ENCODE peak calls at places on chromosomes 7 and 10, in seven cellular contexts. One of them, this sample, is unnamed.

GRCh38 chr10:22693371-22693784 is 21.0 kb downstream of the PIP4K2A start:
- DNase-seq in psoas muscle: no peak
- DNase-seq in suprapubic skin: no peak
- DNase-seq in left lung: no peak
- DNase-seq in upper lobe of left lung: no peak
- DNase-seq in OCI-LY7: no peak
- DNase-seq in CD8-positive, alpha-beta T cell: no peak
- DNase-seq in this sample: no peak

GRCh38 chr10:74750848-74751274 is 75.5 kb upstream of the KAT6B start:
- DNase-seq in left lung: no peak
- DNase-seq in upper lobe of left lung: no peak
- DNase-seq in OCI-LY7: no peak
- DNase-seq in psoas muscle: no peak
- DNase-seq in suprapubic skin: no peak
- DNase-seq in CD8-positive, alpha-beta T cell: peak; percentile 74
- DNase-seq in this sample: no peak

GRCh38 chr10:73344267-73344666 is 14.4 kb downstream of the CFAP70 start:
- DNase-seq in left lung: no peak
- DNase-seq in psoas muscle: no peak
- DNase-seq in OCI-LY7: no peak
- DNase-seq in CD8-positive, alpha-beta T cell: no peak
- DNase-seq in upper lobe of left lung: no peak
- DNase-seq in suprapubic skin: no peak
- DNase-seq in this sample: no peak

GRCh38 chr10:71294091-71294561 is 24.9 kb upstream of the SLC29A3 start:
- DNase-seq in OCI-LY7: no peak
- DNase-seq in left lung: no peak
- DNase-seq in suprapubic skin: no peak
- DNase-seq in psoas muscle: no peak
- DNase-seq in CD8-positive, alpha-beta T cell: no peak
- DNase-seq in upper lobe of left lung: no peak
- DNase-seq in this sample: no peak

GRCh38 chr10:20489961-20490360 is 407.1 kb downstream of the NEBL start:
- DNase-seq in OCI-LY7: no peak
- DNase-seq in upper lobe of left lung: no peak
- DNase-seq in left lung: no peak
- DNase-seq in suprapubic skin: no peak
- DNase-seq in CD8-positive, alpha-beta T cell: no peak
- DNase-seq in psoas muscle: no peak
- DNase-seq in this sample: no peak

GRCh38 chr7:69896100-69896499 is 297.8 kb downstream of the AUTS2 start:
- DNase-seq in psoas muscle: no peak
- DNase-seq in suprapubic skin: no peak
- DNase-seq in left lung: no peak
- DNase-seq in OCI-LY7: no peak
- DNase-seq in CD8-positive, alpha-beta T cell: no peak
- DNase-seq in upper lobe of left lung: no peak
- DNase-seq in this sample: no peak

GRCh38 chr10:10910634-10911033 is 107.0 kb upstream of the CELF2 start:
- DNase-seq in CD8-positive, alpha-beta T cell: no peak
- DNase-seq in OCI-LY7: no peak
- DNase-seq in psoas muscle: no peak
- DNase-seq in suprapubic skin: no peak
- DNase-seq in upper lobe of left lung: no peak
- DNase-seq in left lung: no peak
- DNase-seq in this sample: no peak

GRCh38 chr7:117186218-117186617 is 136.6 kb downstream of the WNT2 start:
- DNase-seq in psoas muscle: no peak
- DNase-seq in suprapubic skin: no peak
- DNase-seq in upper lobe of left lung: no peak
- DNase-seq in OCI-LY7: no peak
- DNase-seq in left lung: no peak
- DNase-seq in CD8-positive, alpha-beta T cell: no peak
- DNase-seq in this sample: no peak

GRCh38 chr7:132202541-132202940 is 373.7 kb downstream of the PLXNA4 start:
- DNase-seq in left lung: no peak
- DNase-seq in psoas muscle: no peak
- DNase-seq in upper lobe of left lung: peak; percentile 62
- DNase-seq in suprapubic skin: no peak
- DNase-seq in CD8-positive, alpha-beta T cell: no peak
- DNase-seq in OCI-LY7: no peak
- DNase-seq in this sample: no peak

GRCh38 chr10:116733566-116733965 is 8.8 kb downstream of the HSPA12A start:
- DNase-seq in left lung: no peak
- DNase-seq in OCI-LY7: no peak
- DNase-seq in suprapubic skin: no peak
- DNase-seq in CD8-positive, alpha-beta T cell: no peak
- DNase-seq in psoas muscle: no peak
- DNase-seq in upper lobe of left lung: no peak
- DNase-seq in this sample: no peak

GRCh38 chr7:73526892-73527821 is 5.1 kb upstream of the BAZ1B start:
- DNase-seq in left lung: no peak
- DNase-seq in suprapubic skin: no peak
- DNase-seq in upper lobe of left lung: no peak
- DNase-seq in psoas muscle: no peak
- DNase-seq in OCI-LY7: peak; percentile 88
- DNase-seq in CD8-positive, alpha-beta T cell: no peak
- DNase-seq in this sample: no peak

GRCh38 chr10:77667426-77668324 is 30.1 kb upstream of the KCNMA1 start:
- DNase-seq in upper lobe of left lung: no peak
- DNase-seq in CD8-positive, alpha-beta T cell: no peak
- DNase-seq in left lung: no peak
- DNase-seq in OCI-LY7: no peak
- DNase-seq in suprapubic skin: no peak
- DNase-seq in psoas muscle: no peak
- DNase-seq in this sample: no peak

GRCh38 chr7:84746347-84746746 is 440.5 kb downstream of the SEMA3D start:
- DNase-seq in OCI-LY7: no peak
- DNase-seq in psoas muscle: no peak
- DNase-seq in suprapubic skin: no peak
- DNase-seq in left lung: no peak
- DNase-seq in CD8-positive, alpha-beta T cell: no peak
- DNase-seq in upper lobe of left lung: no peak
- DNase-seq in this sample: no peak

GRCh38 chr10:9015005-9015404 is 960.5 kb downstream of the GATA3 start:
- DNase-seq in OCI-LY7: no peak
- DNase-seq in psoas muscle: no peak
- DNase-seq in left lung: no peak
- DNase-seq in upper lobe of left lung: no peak
- DNase-seq in CD8-positive, alpha-beta T cell: no peak
- DNase-seq in suprapubic skin: no peak
- DNase-seq in this sample: no peak

GRCh38 chr7:437293-438280 is 82.1 kb downstream of the PDGFA start:
- DNase-seq in OCI-LY7: no peak
- DNase-seq in left lung: no peak
- DNase-seq in psoas muscle: no peak
- DNase-seq in upper lobe of left lung: peak; percentile 74
- DNase-seq in CD8-positive, alpha-beta T cell: no peak
- DNase-seq in suprapubic skin: no peak
- DNase-seq in this sample: no peak

GRCh38 chr7:151459726-151460473 is 20.0 kb upstream of the CRYGN start:
- DNase-seq in upper lobe of left lung: peak; percentile 86
- DNase-seq in suprapubic skin: peak; percentile 94
- DNase-seq in CD8-positive, alpha-beta T cell: no peak
- DNase-seq in psoas muscle: peak; percentile 84
- DNase-seq in OCI-LY7: no peak
- DNase-seq in left lung: peak; percentile 59
- DNase-seq in this sample: peak; percentile 98

GRCh38 chr7:48389977-48390376 is 218.7 kb downstream of the ABCA13 start:
- DNase-seq in suprapubic skin: no peak
- DNase-seq in psoas muscle: no peak
- DNase-seq in upper lobe of left lung: no peak
- DNase-seq in OCI-LY7: no peak
- DNase-seq in left lung: no peak
- DNase-seq in CD8-positive, alpha-beta T cell: no peak
- DNase-seq in this sample: no peak

GRCh38 chr7:91240546-91240945 is 23.7 kb upstream of the FZD1 start:
- DNase-seq in upper lobe of left lung: no peak
- DNase-seq in psoas muscle: no peak
- DNase-seq in CD8-positive, alpha-beta T cell: no peak
- DNase-seq in OCI-LY7: no peak
- DNase-seq in suprapubic skin: no peak
- DNase-seq in left lung: no peak
- DNase-seq in this sample: no peak

GRCh38 chr7:22559829-22560489 is 60.0 kb upstream of the STEAP1B start:
- DNase-seq in suprapubic skin: no peak
- DNase-seq in upper lobe of left lung: no peak
- DNase-seq in CD8-positive, alpha-beta T cell: peak; percentile 57
- DNase-seq in OCI-LY7: peak; percentile 84
- DNase-seq in psoas muscle: peak; percentile 58
- DNase-seq in left lung: peak; percentile 65
- DNase-seq in this sample: peak; percentile 84

DNA sequence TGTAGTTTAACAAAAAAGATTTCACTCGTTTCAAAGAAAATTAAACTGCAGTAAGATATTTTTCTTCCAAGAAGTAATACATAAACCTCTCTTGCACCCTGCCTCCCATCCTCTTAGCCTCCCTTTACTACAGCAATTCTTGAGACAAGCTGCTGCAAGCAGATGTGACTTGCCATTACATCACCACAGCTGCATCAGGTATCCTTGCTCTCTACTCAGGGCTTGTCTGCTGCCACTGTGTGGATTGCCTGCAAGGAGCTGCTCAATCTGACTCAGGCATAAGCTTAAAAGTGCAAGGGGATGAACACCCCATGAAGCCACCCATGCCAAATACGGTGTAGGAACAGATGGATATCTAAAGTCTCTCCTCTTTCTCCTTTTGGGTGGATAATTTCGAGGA is 609.9 kb downstream of the DNAJB9 start:
- DNase-seq in CD8-positive, alpha-beta T cell: no peak
- DNase-seq in left lung: no peak
- DNase-seq in suprapubic skin: no peak
- DNase-seq in OCI-LY7: no peak
- DNase-seq in upper lobe of left lung: no peak
- DNase-seq in psoas muscle: no peak
- DNase-seq in this sample: no peak
- TF ChIP-seq CTCF in CD8-positive, alpha-beta T cell: no peak
- TF ChIP-seq CTCF in left lung: no peak
- TF ChIP-seq CTCF in suprapubic skin: no peak
- TF ChIP-seq CTCF in OCI-LY7: no peak
- TF ChIP-seq CTCF in upper lobe of left lung: no peak
- TF ChIP-seq CTCF in psoas muscle: no peak
- TF ChIP-seq CTCF in this sample: no peak

DNA sequence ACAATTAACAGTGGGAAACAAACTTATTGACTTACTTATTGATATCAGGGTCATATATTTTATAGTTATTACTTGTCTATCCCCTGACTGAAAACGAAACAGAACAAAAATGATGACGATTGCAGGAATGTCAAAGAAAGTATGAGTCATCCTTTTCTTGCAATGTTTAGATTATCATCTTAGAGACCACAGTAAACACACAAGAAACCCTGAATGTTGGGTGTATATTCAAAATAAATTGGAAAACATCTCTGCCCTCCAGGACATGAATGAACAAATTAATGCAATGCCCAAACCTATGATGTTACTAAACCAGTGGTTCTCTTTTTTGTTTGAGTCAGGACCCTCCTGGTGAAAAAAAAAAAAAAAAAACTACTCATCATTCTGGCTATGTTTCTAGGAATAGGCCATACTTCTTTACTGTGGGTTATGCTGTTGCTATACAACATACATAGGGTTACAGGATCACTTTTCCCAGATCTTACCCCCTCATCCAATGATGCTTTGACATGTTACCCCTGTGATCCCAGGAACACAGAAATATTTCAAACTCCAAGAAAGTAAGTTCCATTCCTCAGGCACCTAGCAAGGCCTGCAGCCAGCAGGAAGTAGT is 623.4 kb upstream of the IGFBP3 start:
- DNase-seq in CD8-positive, alpha-beta T cell: no peak
- DNase-seq in psoas muscle: no peak
- DNase-seq in suprapubic skin: no peak
- DNase-seq in upper lobe of left lung: no peak
- DNase-seq in left lung: no peak
- DNase-seq in OCI-LY7: no peak
- DNase-seq in this sample: no peak
- H3K27ac ChIP-seq in CD8-positive, alpha-beta T cell: no peak overlapping the region
- H3K27ac ChIP-seq in psoas muscle: no peak overlapping the region
- H3K27ac ChIP-seq in suprapubic skin: no peak overlapping the region
- H3K27ac ChIP-seq in upper lobe of left lung: no peak overlapping the region
- H3K27ac ChIP-seq in left lung: peak overlapping the region; percentile 5
- H3K27ac ChIP-seq in OCI-LY7: no peak overlapping the region
- H3K27ac ChIP-seq in this sample: no peak overlapping the region

DNA sequence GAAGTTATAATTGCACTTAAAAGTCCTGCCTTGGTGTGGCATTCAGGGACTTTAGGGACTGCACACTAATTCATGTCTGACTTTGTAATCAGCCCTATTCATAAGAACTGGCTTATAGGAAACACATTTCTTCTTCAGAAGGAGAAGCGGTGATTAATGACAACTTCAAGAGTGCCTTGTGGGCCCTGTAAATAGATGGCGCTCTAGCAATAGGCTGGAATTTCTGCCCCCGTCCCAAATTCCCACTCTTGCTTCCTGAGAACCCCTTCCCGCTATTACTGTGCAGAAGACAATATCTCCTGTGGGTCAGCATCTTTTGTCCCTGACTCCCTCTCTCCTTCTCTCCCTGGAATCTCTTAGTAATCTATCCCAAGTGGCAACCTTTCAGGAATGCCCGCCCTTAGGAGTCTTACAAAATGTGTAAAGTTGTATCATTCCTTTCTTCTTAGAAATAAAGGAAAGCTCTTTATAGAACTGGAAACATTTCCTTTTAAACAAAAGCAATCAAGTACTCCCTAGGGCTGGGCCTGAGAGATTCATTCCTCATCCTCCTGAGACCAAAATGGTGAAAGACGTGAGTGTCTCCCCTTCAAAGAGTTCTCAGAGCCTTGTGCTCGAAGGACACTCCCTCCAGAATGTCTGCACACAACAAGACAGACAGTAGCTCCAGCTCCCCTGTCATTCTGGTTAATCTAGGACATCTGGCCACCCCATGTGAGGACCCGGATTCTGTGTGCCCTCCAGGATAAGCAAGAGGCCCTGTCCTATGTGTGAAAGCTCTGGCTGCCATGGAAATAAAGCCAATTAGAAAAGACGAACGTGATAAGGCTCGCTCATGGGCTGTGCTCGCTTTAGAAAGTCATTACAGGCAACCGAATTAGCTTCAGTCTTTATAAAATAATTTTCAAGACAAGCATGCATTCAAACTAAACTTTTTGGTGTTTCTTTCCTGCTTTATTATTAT is 263.7 kb downstream of the INHBA start:
- DNase-seq in CD8-positive, alpha-beta T cell: no peak
- DNase-seq in psoas muscle: no peak
- DNase-seq in upper lobe of left lung: no peak
- DNase-seq in OCI-LY7: no peak
- DNase-seq in suprapubic skin: no peak
- DNase-seq in left lung: no peak
- DNase-seq in this sample: no peak
- H3K4me3 ChIP-seq in CD8-positive, alpha-beta T cell: no peak overlapping the region
- H3K4me3 ChIP-seq in psoas muscle: no peak overlapping the region
- H3K4me3 ChIP-seq in upper lobe of left lung: no peak overlapping the region
- H3K4me3 ChIP-seq in OCI-LY7: no peak overlapping the region
- H3K4me3 ChIP-seq in suprapubic skin: no peak overlapping the region
- H3K4me3 ChIP-seq in left lung: no peak overlapping the region
- H3K4me3 ChIP-seq in this sample: no peak overlapping the region

DNA sequence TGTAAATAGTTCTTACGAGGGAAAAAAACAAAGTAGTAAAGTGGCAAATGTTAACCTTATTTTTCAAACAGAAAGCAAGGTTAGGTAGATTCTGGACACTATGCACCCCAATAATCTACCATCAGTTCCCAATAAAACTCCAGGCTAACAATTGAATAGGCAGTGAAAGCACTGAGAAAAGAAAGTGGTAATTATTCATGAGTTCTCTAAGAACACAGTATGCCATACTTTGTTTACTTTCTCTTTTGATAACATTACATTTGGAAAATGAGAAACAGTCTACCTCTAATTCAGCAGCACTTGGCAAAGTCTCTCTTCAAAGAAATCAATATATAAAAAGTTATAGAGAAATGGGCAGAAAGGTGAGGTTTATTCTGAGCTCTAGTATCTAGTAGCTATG is 18.4 kb downstream of the TM9SF3 start:
- DNase-seq in upper lobe of left lung: no peak
- DNase-seq in OCI-LY7: no peak
- DNase-seq in CD8-positive, alpha-beta T cell: no peak
- DNase-seq in psoas muscle: no peak
- DNase-seq in left lung: no peak
- DNase-seq in suprapubic skin: no peak
- DNase-seq in this sample: no peak
- TF ChIP-seq CTCF in upper lobe of left lung: no peak
- TF ChIP-seq CTCF in OCI-LY7: no peak
- TF ChIP-seq CTCF in CD8-positive, alpha-beta T cell: no peak
- TF ChIP-seq CTCF in psoas muscle: no peak
- TF ChIP-seq CTCF in left lung: no peak
- TF ChIP-seq CTCF in suprapubic skin: no peak
- TF ChIP-seq CTCF in this sample: no peak